ENCODE peak calls at places on chromosomes 6 and 20, in five cellular contexts. O is A549, T is IMR-90, M is mucosa of descending colon, X is ovary. I is an unnamed sample.

GRCh38 chr20:59179988-59180387 is 16.4 kb downstream of the ZNF831 start:
- DNase-seq in O (no peak), T (no peak), M (no peak), X (no peak), I (no peak)

GRCh38 chr20:34112600-34113061 is 588 bp upstream of the EIF2S2 start:
- DNase-seq in O (peak; percentile 44), T (peak; percentile 31), M (peak; percentile 59), X (peak; percentile 35), I (no peak)

GRCh38 chr6:81708306-81708705 is 44.2 kb downstream of the TENT5A start:
- DNase-seq in O (no peak), T (no peak), M (no peak), X (no peak), I (no peak)

GRCh38 chr6:130020892-130021483 is 2.6 kb downstream of the L3MBTL3 start:
- DNase-seq in O (peak; percentile 86), T (peak; percentile 95), M (peak; percentile 93), X (peak; percentile 90), I (peak; percentile 67)

GRCh38 chr20:23435675-23436539 is 3.6 kb upstream of the CSTL1 start:
- DNase-seq in O (no peak), T (no peak), M (peak; percentile 68), X (no peak), I (no peak)

GRCh38 chr6:24933868-24934401 is 1.8 kb downstream of the RIPOR2 start:
- DNase-seq in O (peak; percentile 35), T (no peak), M (peak; percentile 73), X (no peak), I (no peak)

GRCh38 chr20:46207031-46207549 is 89.0 kb downstream of the CD40 start:
- DNase-seq in O (no peak), T (no peak), M (no peak), X (peak; percentile 29), I (no peak)

GRCh38 chr20:14729390-14729789 is 392.0 kb upstream of the FLRT3 start:
- DNase-seq in O (peak; percentile 35), T (no peak), M (no peak), X (no peak), I (no peak)

GRCh38 chr6:21508753-21509152 is 84.8 kb upstream of the SOX4 start:
- DNase-seq in O (no peak), T (no peak), M (no peak), X (no peak), I (no peak)

GRCh38 chr6:1855890-1856289 is 246.2 kb downstream of the FOXC1 start:
- DNase-seq in O (no peak), T (no peak), M (no peak), X (no peak), I (no peak)

GRCh38 chr6:33273924-33274902 is 2.3 kb downstream of the RPS18 start:
- DNase-seq in O (no peak), T (no peak), M (no peak), X (no peak), I (no peak)
- H3K4me3 ChIP-seq in O (peak overlapping the region; percentile 87), T (no peak overlapping the region), M (no peak overlapping the region), X (no peak overlapping the region), I (peak overlapping the region; percentile 9)

GRCh38 chr6:17278289-17279061 is 2.7 kb upstream of the RBM24 start:
- DNase-seq in O (peak; percentile 70), T (peak; percentile 64), M (no peak), X (no peak), I (no peak)

GRCh38 chr6:17281497-17282481 is 628 bp downstream of the RBM24 start:
- DNase-seq in O (no peak), T (peak; percentile 24), M (peak; percentile 41), X (peak; percentile 32), I (no peak)

GRCh38 chr6:17281100-17281496 is at the start of gene RBM24:
- DNase-seq in O (peak; percentile 82), T (peak; percentile 79), M (peak; percentile 82), X (peak; percentile 70), I (peak; percentile 70)

GRCh38 chr6:17280552-17281090 is 540 bp upstream of the RBM24 start:
- DNase-seq in O (peak; percentile 63), T (no peak), M (peak; percentile 42), X (peak; percentile 44), I (peak; percentile 50)

DNA sequence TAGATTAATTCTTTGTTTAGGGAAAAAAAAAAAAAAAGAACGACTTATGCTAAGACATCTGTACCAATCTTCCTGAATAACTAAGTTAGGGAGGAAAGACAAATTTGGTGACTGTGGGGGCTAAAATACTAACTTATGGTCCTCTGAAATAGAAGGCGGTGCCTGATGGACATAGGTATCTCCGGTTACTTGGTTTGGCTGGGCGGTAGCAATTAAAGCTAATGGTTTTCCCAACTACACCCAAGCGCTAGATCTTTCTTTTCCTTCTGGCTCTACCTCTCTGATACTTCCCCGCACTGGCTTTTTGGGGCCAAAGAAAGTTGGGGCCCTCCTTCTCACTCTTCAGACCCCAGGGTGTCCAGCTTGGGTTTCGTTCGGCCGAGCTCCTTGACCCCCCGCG is 1.0 kb upstream of the RBM24 start:
- DNase-seq in O (no peak), T (no peak), M (no peak), X (no peak), I (no peak)
- H3K4me3 ChIP-seq in O (peak overlapping the region; percentile 90), T (no peak overlapping the region), M (no peak overlapping the region), X (no peak overlapping the region), I (no peak overlapping the region)

DNA sequence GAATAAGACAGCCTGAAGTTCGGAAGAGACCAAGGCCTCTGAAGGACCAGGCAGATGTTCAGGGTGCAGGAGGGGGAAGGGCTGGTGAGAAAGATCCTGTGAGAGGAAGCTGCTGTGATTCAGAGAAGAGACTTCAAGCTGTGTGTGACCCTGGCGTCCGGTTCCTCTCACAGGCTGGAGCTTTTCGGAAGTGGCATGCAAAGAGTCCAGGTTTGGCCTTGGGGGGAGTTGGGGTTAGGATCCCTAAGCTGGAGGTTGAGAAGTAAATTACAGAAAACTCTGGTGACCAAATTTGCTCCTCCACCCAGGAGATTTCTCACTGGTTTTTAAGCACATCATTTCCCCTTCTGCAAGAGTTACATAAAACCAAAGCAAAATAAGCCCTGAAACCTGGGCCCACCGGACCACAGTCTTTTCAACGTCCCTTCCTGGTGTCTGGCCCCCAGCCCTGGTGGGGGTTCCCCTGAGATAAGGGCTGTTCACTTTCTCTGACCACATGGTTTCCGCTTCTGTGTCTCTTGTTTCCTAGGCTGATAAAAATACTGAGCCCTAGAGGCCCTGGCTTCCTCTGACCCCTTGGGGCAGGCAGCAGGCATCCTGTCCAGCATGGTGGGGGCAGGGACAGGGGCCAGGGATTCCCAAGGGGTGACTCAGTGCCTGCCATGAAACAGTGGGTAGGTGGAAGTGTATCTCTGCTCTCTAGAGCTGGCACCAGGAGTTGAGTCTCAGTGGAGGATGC is 12.0 kb upstream of the LTA start:
- DNase-seq in O (peak; percentile 12), T (peak; percentile 52), M (peak; percentile 56), X (peak; percentile 53), I (peak; percentile 68)
- H3K4me3 ChIP-seq in O (no peak overlapping the region), T (no peak overlapping the region), M (no peak overlapping the region), X (no peak overlapping the region), I (peak overlapping the region; percentile 2)

GRCh38 chr6:137233561-137234504 is 14.6 kb upstream of the IFNGR1 start:
- DNase-seq in O (peak; percentile 83), T (peak; percentile 91), M (peak; percentile 31), X (no peak), I (no peak)

GRCh38 chr6:137231156-137231555 is 12.0 kb upstream of the IFNGR1 start:
- DNase-seq in O (no peak), T (no peak), M (no peak), X (no peak), I (no peak)

GRCh38 chr6:137230547-137230946 is 11.4 kb upstream of the IFNGR1 start:
- DNase-seq in O (no peak), T (no peak), M (no peak), X (no peak), I (no peak)

GRCh38 chr6:137234505-137234863 is 15.3 kb upstream of the IFNGR1 start:
- DNase-seq in O (no peak), T (no peak), M (peak; percentile 31), X (no peak), I (no peak)

DNA sequence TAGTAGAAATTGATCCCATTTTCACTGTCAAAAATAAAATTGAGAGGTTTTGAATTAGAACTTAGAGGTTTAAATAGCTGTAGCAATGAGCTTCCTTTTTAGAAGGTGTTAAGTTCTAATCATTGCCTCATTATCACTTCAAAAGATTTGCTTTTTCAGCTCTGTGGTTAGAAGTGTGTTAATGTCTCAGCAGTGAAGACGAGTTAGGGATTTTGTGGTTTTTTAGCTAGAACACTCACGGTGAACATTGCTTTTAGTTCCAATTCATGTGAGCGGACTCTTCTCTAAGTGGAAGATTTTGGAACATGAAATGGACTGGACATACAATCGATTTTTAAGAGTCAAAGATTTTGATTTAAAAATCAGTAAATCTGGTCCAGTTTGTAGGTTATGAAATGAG is 12.7 kb upstream of the IFNGR1 start:
- DNase-seq in O (no peak), T (no peak), M (no peak), X (no peak), I (no peak)
- H3K4me3 ChIP-seq in O (no peak overlapping the region), T (no peak overlapping the region), M (no peak overlapping the region), X (no peak overlapping the region), I (no peak overlapping the region)